ENCODE peak calls at places on chromosomes 4 and X, in seven cellular contexts. G is tibial nerve, Z is stomach, A is A549, X is HepG2, W is K562, V is esophagus muscularis mucosa. E is an unnamed sample.

GRCh38 chr4:128725405-128725804 is 84.1 kb upstream of the JADE1 start:
- DNase-seq in G (no peak), Z (peak), A (no peak), X (peak), W (no peak), V (no peak), E (no peak)

GRCh38 chr4:119034276-119035008 is 101.2 kb upstream of the MYOZ2 start:
- DNase-seq in G (no peak), Z (no peak), A (no peak), X (no peak), W (no peak), V (no peak), E (no peak)

GRCh38 chr4:137749466-137749865 is 217.2 kb upstream of the PCDH18 start:
- DNase-seq in G (no peak), Z (no peak), A (no peak), X (no peak), W (no peak), V (no peak), E (no peak)

GRCh38 chr4:54913751-54914526 is 211.5 kb downstream of the KDR start:
- DNase-seq in G (no peak), Z (no peak), A (no peak), X (peak), W (no peak), V (no peak), E (no peak)

GRCh38 chr4:147590249-147590920 is 26.8 kb upstream of the TMEM184C start:
- DNase-seq in G (peak), Z (peak), A (peak), X (peak), W (peak), V (peak), E (no peak)

GRCh38 chrX:40012800-40013682 is 84.7 kb downstream of the BCOR start:
- DNase-seq in G (peak), Z (peak), A (peak), X (peak), W (peak), V (no peak), E (peak)

GRCh38 chr4:3199661-3200422 is 49.1 kb upstream of the MSANTD1 start:
- DNase-seq in G (no peak), Z (no peak), A (no peak), X (no peak), W (no peak), V (no peak), E (peak)

GRCh38 chr4:20288846-20289512 is 37.3 kb downstream of the SLIT2 start:
- DNase-seq in G (no peak), Z (no peak), A (no peak), X (no peak), W (no peak), V (no peak), E (no peak)

GRCh38 chr4:152680988-152681731 is 1.4 kb upstream of the TMEM154 start:
- DNase-seq in G (no peak), Z (no peak), A (peak), X (no peak), W (no peak), V (no peak), E (no peak)

GRCh38 chr4:26087108-26087507 is 173.1 kb downstream of the SMIM20 start:
- DNase-seq in G (no peak), Z (no peak), A (no peak), X (no peak), W (no peak), V (no peak), E (no peak)

GRCh38 chrX:153854702-153855101 is 24.4 kb upstream of the PDZD4 start:
- DNase-seq in G (no peak), Z (no peak), A (no peak), X (peak), W (no peak), V (no peak), E (no peak)

GRCh38 chr4:71595576-71596108 is 188.2 kb downstream of the GC start:
- DNase-seq in G (no peak), Z (no peak), A (no peak), X (no peak), W (no peak), V (no peak), E (no peak)

GRCh38 chrX:96684339-96685204 is at the start of gene DIAPH2:
- DNase-seq in G (peak), Z (peak), A (peak), X (peak), W (no peak), V (peak), E (peak)

GRCh38 chr4:113467581-113467980 is 294.0 kb downstream of the CAMK2D start:
- DNase-seq in G (peak), Z (no peak), A (no peak), X (no peak), W (no peak), V (no peak), E (no peak)

GRCh38 chrX:110733166-110733565 is 62.5 kb downstream of the CHRDL1 start:
- DNase-seq in G (no peak), Z (no peak), A (no peak), X (no peak), W (no peak), V (no peak), E (no peak)

GRCh38 chr4:15717126-15717525 is 14.3 kb downstream of the BST1 start:
- DNase-seq in G (no peak), Z (no peak), A (no peak), X (no peak), W (no peak), V (no peak), E (no peak)

GRCh38 chrX:9171841-9172240 is 137.9 kb upstream of the FAM9B start:
- DNase-seq in G (no peak), Z (no peak), A (peak), X (no peak), W (no peak), V (no peak), E (no peak)

GRCh38 chrX:149494844-149495565 is 10.1 kb downstream of the IDS start:
- DNase-seq in G (no peak), Z (no peak), A (peak), X (peak), W (no peak), V (no peak), E (no peak)

GRCh38 chr4:10746371-10747143 is 62.0 kb upstream of the CLNK start:
- DNase-seq in G (no peak), Z (no peak), A (no peak), X (no peak), W (no peak), V (no peak), E (no peak)

GRCh38 chr4:4492161-4492847 is 49.5 kb downstream of the STX18 start:
- DNase-seq in G (no peak), Z (no peak), A (no peak), X (no peak), W (no peak), V (no peak), E (no peak)

GRCh38 chrX:111914398-111915092 is 38.6 kb downstream of the TRPC5OS start:
- DNase-seq in G (no peak), Z (no peak), A (peak), X (no peak), W (no peak), V (no peak), E (no peak)

GRCh38 chr4:159191989-159192388 is 89.1 kb downstream of the RAPGEF2 start:
- DNase-seq in G (no peak), Z (no peak), A (peak), X (peak), W (peak), V (no peak), E (no peak)

GRCh38 chr4:67928547-67928946 is 34.7 kb downstream of the TMPRSS11A start:
- DNase-seq in G (no peak), Z (no peak), A (peak), X (no peak), W (no peak), V (no peak), E (no peak)

GRCh38 chr4:86595426-86595805 is 1.3 kb downstream of the PTPN13 start:
- DNase-seq in G (no peak), Z (no peak), A (no peak), X (no peak), W (no peak), V (no peak), E (no peak)

GRCh38 chrX:69165116-69165651 is at the start of gene PJA1:
- DNase-seq in G (peak), Z (peak), A (peak), X (peak), W (peak), V (no peak), E (peak)

GRCh38 chrX:8849945-8850344 is 48.8 kb upstream of the FAM9A start:
- DNase-seq in G (no peak), Z (no peak), A (peak), X (no peak), W (no peak), V (no peak), E (no peak)

GRCh38 chr4:60326735-60327134 is 873.4 kb upstream of the ADGRL3 start:
- DNase-seq in G (no peak), Z (no peak), A (no peak), X (no peak), W (no peak), V (no peak), E (no peak)

GRCh38 chr4:72744103-72744725 is 175.2 kb upstream of the ADAMTS3 start:
- DNase-seq in G (no peak), Z (no peak), A (no peak), X (no peak), W (no peak), V (no peak), E (no peak)

GRCh38 chrX:78886550-78886949 is 58.6 kb upstream of the P2RY10 start:
- DNase-seq in G (no peak), Z (no peak), A (peak), X (no peak), W (no peak), V (no peak), E (no peak)

GRCh38 chrX:107710617-107711391 is 64.8 kb downstream of the TSC22D3 start:
- DNase-seq in G (peak), Z (no peak), A (peak), X (peak), W (peak), V (peak), E (peak)

GRCh38 chrX:155216940-155217450 is 735 bp downstream of the VBP1 start:
- DNase-seq in G (no peak), Z (no peak), A (no peak), X (no peak), W (peak), V (no peak), E (no peak)

GRCh38 chrX:13966071-13966850 is 63.4 kb downstream of the GEMIN8 start:
- DNase-seq in G (no peak), Z (no peak), A (no peak), X (no peak), W (no peak), V (no peak), E (no peak)

GRCh38 chr4:114770624-114771023 is 172.0 kb downstream of the UGT8 start:
- DNase-seq in G (no peak), Z (no peak), A (no peak), X (no peak), W (no peak), V (no peak), E (no peak)

DNA sequence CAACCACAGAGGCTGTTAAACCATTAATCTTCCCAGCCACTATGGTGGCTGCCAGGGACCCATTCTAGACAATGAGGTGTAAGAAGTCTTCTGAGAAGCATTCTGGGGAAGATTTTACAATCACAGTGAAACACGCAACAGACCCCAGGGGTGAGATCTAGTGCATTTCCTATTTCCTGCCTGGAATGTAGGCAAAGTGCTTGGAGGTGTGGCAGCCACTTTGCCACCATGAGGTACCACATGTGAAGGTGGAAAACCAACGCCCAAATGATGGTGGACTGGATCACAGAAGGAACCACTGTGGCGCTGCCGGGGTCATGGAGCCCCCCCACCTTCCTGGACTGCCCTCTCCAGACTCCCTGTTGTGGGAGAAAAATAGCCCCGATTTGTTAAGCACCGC is 61.8 kb downstream of the WFS1 start:
- DNase-seq in G (no peak), Z (no peak), A (no peak), X (no peak), W (no peak), V (no peak), E (no peak)
- TF ChIP-seq EP300 in G (no peak), Z (no peak), A (no peak), X (no peak), W (no peak), V (no peak), E (no peak)

DNA sequence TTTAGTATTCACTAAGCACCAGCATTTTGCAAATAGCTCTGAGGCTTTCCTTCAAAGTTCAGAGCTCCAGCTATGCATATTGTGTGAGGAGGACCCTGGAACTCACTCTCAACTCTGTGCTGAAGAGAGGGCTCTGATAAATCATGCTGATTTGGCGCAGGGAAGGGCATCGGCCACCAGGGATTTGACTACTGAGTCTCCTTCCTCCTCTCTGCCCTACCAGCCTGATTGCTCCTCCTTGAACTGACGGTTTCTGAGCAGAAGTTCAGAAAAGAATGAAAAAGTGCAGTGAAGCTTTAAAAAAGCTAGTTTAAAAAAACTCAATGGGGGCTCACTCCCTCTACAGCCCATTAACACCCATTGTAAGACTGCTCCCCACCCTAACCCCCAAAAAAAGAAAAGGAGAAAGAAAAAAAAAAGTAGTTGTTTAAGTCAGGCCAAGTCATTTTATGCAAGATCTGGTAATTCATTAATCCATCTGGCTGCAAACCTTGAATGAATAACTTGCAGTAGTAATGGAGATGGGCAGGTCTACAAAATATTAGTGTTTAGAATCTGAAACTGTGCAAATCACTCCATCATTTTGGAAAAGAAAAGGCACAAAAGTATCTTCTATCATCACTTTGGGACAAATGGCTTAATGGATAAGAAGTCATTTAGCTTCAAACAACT is 13.3 kb downstream of the PPARGC1A start:
- DNase-seq in G (no peak), Z (no peak), A (no peak), X (no peak), W (no peak), V (no peak), E (no peak)
- H3K27ac ChIP-seq in G (no peak), Z (no peak), A (no peak), X (peak), W (no peak), V (peak), E (no peak)

GRCh38 chrX:2317527-2318055 is 183.2 kb downstream of the DHRSX start:
- DNase-seq in G (no peak), Z (no peak), A (no peak), X (no peak), W (peak), V (no peak), E (no peak)
- TF ChIP-seq EP300 in G (no peak), Z (no peak), A (no peak), X (no peak), W (peak), V (no peak), E (no peak)

GRCh38 chr4:98262431-98262830 is 1.2 kb downstream of the RAP1GDS1 start:
- DNase-seq in G (no peak), Z (no peak), A (no peak), X (no peak), W (no peak), V (no peak), E (no peak)
- H3K27ac ChIP-seq in G (peak), Z (peak), A (peak), X (peak), W (peak), V (peak), E (no peak)

E was measured in suprapubic skin.